ENCODE peak calls at places on chromosomes 4 and X, in six cellular contexts. One of them, this sample, is unnamed.

GRCh38 chr4:114272226-114272625 is 292.8 kb upstream of the ARSJ start:
- DNase-seq in H1: no peak
- DNase-seq in SK-N-SH: no peak
- DNase-seq in HCT116: peak
- DNase-seq in K562: no peak
- DNase-seq in HepG2: no peak
- DNase-seq in this sample: no peak

GRCh38 chr4:154616731-154617130 is 4.3 kb upstream of the FGG start:
- DNase-seq in H1: no peak
- DNase-seq in SK-N-SH: no peak
- DNase-seq in HCT116: no peak
- DNase-seq in K562: no peak
- DNase-seq in HepG2: no peak
- DNase-seq in this sample: no peak

GRCh38 chr4:124018383-124019317 is 622.1 kb downstream of the SPRY1 start:
- DNase-seq in H1: no peak
- DNase-seq in SK-N-SH: peak
- DNase-seq in HCT116: no peak
- DNase-seq in K562: no peak
- DNase-seq in HepG2: peak
- DNase-seq in this sample: no peak

GRCh38 chrX:136185409-136186022 is 38.2 kb downstream of the FHL1 start:
- DNase-seq in H1: no peak
- DNase-seq in SK-N-SH: no peak
- DNase-seq in HCT116: peak
- DNase-seq in K562: no peak
- DNase-seq in HepG2: no peak
- DNase-seq in this sample: no peak

GRCh38 chr4:86307432-86307831 is 52.4 kb downstream of the MAPK10 start:
- DNase-seq in H1: no peak
- DNase-seq in SK-N-SH: no peak
- DNase-seq in HCT116: no peak
- DNase-seq in K562: no peak
- DNase-seq in HepG2: no peak
- DNase-seq in this sample: no peak

GRCh38 chr4:171288816-171289432 is 524.3 kb upstream of the GALNTL6 start:
- DNase-seq in H1: no peak
- DNase-seq in SK-N-SH: no peak
- DNase-seq in HCT116: no peak
- DNase-seq in K562: no peak
- DNase-seq in HepG2: no peak
- DNase-seq in this sample: no peak

GRCh38 chr4:177879851-177880250 is 437.6 kb upstream of the AGA start:
- DNase-seq in H1: peak
- DNase-seq in SK-N-SH: no peak
- DNase-seq in HCT116: peak
- DNase-seq in K562: no peak
- DNase-seq in HepG2: no peak
- DNase-seq in this sample: peak

GRCh38 chrX:149572743-149573142 is 14.5 kb downstream of the MAGEA9B start:
- DNase-seq in H1: no peak
- DNase-seq in SK-N-SH: no peak
- DNase-seq in HCT116: no peak
- DNase-seq in K562: peak
- DNase-seq in HepG2: no peak
- DNase-seq in this sample: no peak

GRCh38 chr4:121091941-121092340 is 19.6 kb upstream of the NDNF start:
- DNase-seq in H1: no peak
- DNase-seq in SK-N-SH: no peak
- DNase-seq in HCT116: no peak
- DNase-seq in K562: no peak
- DNase-seq in HepG2: no peak
- DNase-seq in this sample: no peak

GRCh38 chr4:144645102-144645469 is 870 bp upstream of the HHIP start:
- DNase-seq in H1: no peak
- DNase-seq in SK-N-SH: peak
- DNase-seq in HCT116: no peak
- DNase-seq in K562: no peak
- DNase-seq in HepG2: no peak
- DNase-seq in this sample: no peak

GRCh38 chr4:144646523-144647094 is 653 bp downstream of the HHIP start:
- DNase-seq in H1: peak
- DNase-seq in SK-N-SH: peak
- DNase-seq in HCT116: no peak
- DNase-seq in K562: no peak
- DNase-seq in HepG2: no peak
- DNase-seq in this sample: no peak

GRCh38 chr4:144647095-144647959 is 1.4 kb downstream of the HHIP start:
- DNase-seq in H1: peak
- DNase-seq in SK-N-SH: peak
- DNase-seq in HCT116: no peak
- DNase-seq in K562: peak
- DNase-seq in HepG2: no peak
- DNase-seq in this sample: no peak

GRCh38 chr4:144644368-144645101 is 1.4 kb upstream of the HHIP start:
- DNase-seq in H1: no peak
- DNase-seq in SK-N-SH: no peak
- DNase-seq in HCT116: no peak
- DNase-seq in K562: no peak
- DNase-seq in HepG2: no peak
- DNase-seq in this sample: no peak

GRCh38 chr4:144645621-144646522 is at the start of gene HHIP:
- DNase-seq in H1: peak
- DNase-seq in SK-N-SH: peak
- DNase-seq in HCT116: no peak
- DNase-seq in K562: peak
- DNase-seq in HepG2: peak
- DNase-seq in this sample: no peak
- TF ChIP-seq JUND in H1: no peak
- TF ChIP-seq JUND in SK-N-SH: no peak
- TF ChIP-seq JUND in HCT116: no peak
- TF ChIP-seq JUND in K562: no peak
- TF ChIP-seq JUND in HepG2: no peak
- TF ChIP-seq JUND in this sample: no peak

DNA sequence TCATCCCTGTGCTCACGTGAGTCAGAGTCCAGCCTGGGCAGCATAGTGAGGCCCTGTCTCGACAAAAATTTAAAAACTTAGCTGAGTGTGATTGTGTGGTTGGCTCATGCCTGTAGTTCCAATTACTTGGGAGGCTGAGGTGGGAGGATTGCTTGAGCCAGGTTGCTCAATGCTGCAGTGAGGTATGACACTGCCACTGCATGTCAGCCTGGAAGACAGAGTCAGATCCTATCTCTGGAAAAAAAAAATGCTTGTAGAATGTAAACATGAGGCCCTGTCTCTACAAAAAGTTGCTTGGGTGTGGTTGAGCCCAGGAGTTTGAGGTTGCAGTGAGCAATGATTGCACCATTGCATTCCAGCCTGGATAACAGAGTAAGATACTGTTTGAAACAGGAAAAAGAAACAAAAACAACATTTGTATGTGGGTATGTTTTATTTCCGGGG is 11.3 kb upstream of the YTHDC1 start:
- DNase-seq in H1: no peak
- DNase-seq in SK-N-SH: no peak
- DNase-seq in HCT116: no peak
- DNase-seq in K562: no peak
- DNase-seq in HepG2: peak
- DNase-seq in this sample: no peak
- TF ChIP-seq JUND in H1: no peak
- TF ChIP-seq JUND in SK-N-SH: no peak
- TF ChIP-seq JUND in HCT116: no peak
- TF ChIP-seq JUND in K562: peak
- TF ChIP-seq JUND in HepG2: no peak
- TF ChIP-seq JUND in this sample: no peak

GRCh38 chr4:76969941-76970529 is 20.5 kb downstream of the SEPTIN11 start:
- DNase-seq in H1: no peak
- DNase-seq in SK-N-SH: no peak
- DNase-seq in HCT116: no peak
- DNase-seq in K562: no peak
- DNase-seq in HepG2: no peak
- DNase-seq in this sample: no peak
- TF ChIP-seq JUND in H1: no peak
- TF ChIP-seq JUND in SK-N-SH: no peak
- TF ChIP-seq JUND in HCT116: no peak
- TF ChIP-seq JUND in K562: no peak
- TF ChIP-seq JUND in HepG2: no peak
- TF ChIP-seq JUND in this sample: no peak

GRCh38 chrX:85922821-85923220 is 124.5 kb downstream of the CHM start:
- DNase-seq in H1: no peak
- DNase-seq in SK-N-SH: no peak
- DNase-seq in HCT116: no peak
- DNase-seq in K562: no peak
- DNase-seq in HepG2: no peak
- DNase-seq in this sample: no peak

GRCh38 chrX:85930099-85930498 is 117.3 kb downstream of the CHM start:
- DNase-seq in H1: no peak
- DNase-seq in SK-N-SH: no peak
- DNase-seq in HCT116: no peak
- DNase-seq in K562: no peak
- DNase-seq in HepG2: no peak
- DNase-seq in this sample: peak

GRCh38 chrX:85927740-85928139 is 119.6 kb downstream of the CHM start:
- DNase-seq in H1: no peak
- DNase-seq in SK-N-SH: no peak
- DNase-seq in HCT116: no peak
- DNase-seq in K562: no peak
- DNase-seq in HepG2: no peak
- DNase-seq in this sample: no peak

DNA sequence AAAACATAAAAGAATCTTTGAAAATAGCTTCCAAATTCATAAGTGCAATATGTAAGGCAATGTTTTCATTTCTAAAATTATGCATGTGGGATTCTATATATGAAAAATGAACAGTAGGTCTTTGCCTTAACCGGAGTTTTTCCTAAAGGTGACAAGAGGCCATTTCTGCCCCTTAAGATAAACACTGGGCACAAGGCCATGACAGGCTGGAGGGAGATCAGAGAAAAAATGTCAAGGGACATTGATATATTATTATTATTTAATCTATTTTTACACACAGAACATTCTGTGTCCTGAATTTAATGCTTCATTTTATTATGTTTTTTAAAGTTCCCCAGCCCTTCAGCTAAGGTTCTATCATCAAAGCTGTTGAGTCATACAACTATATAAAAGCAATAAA is 118.8 kb downstream of the CHM start:
- DNase-seq in H1: no peak
- DNase-seq in SK-N-SH: no peak
- DNase-seq in HCT116: no peak
- DNase-seq in K562: no peak
- DNase-seq in HepG2: no peak
- DNase-seq in this sample: no peak
- TF ChIP-seq JUND in H1: no peak
- TF ChIP-seq JUND in SK-N-SH: no peak
- TF ChIP-seq JUND in HCT116: no peak
- TF ChIP-seq JUND in K562: no peak
- TF ChIP-seq JUND in HepG2: no peak
- TF ChIP-seq JUND in this sample: no peak

GRCh38 chr4:76459291-76459723 is 24.3 kb downstream of the SHROOM3 start:
- DNase-seq in H1: no peak
- DNase-seq in SK-N-SH: no peak
- DNase-seq in HCT116: peak
- DNase-seq in K562: no peak
- DNase-seq in HepG2: no peak
- DNase-seq in this sample: no peak
- TF ChIP-seq JUND in H1: peak
- TF ChIP-seq JUND in SK-N-SH: no peak
- TF ChIP-seq JUND in HCT116: peak
- TF ChIP-seq JUND in K562: peak
- TF ChIP-seq JUND in HepG2: no peak
- TF ChIP-seq JUND in this sample: no peak

GRCh38 chr4:115852767-115853091 is 739.3 kb upstream of the NDST4 start:
- DNase-seq in H1: no peak
- DNase-seq in SK-N-SH: no peak
- DNase-seq in HCT116: no peak
- DNase-seq in K562: no peak
- DNase-seq in HepG2: no peak
- DNase-seq in this sample: no peak

GRCh38 chr4:115850799-115851509 is 737.5 kb upstream of the NDST4 start:
- DNase-seq in H1: no peak
- DNase-seq in SK-N-SH: no peak
- DNase-seq in HCT116: no peak
- DNase-seq in K562: no peak
- DNase-seq in HepG2: no peak
- DNase-seq in this sample: no peak

GRCh38 chr4:115851918-115852766 is 738.7 kb upstream of the NDST4 start:
- DNase-seq in H1: peak
- DNase-seq in SK-N-SH: peak
- DNase-seq in HCT116: peak
- DNase-seq in K562: peak
- DNase-seq in HepG2: peak
- DNase-seq in this sample: no peak
- TF ChIP-seq JUND in H1: no peak
- TF ChIP-seq JUND in SK-N-SH: no peak
- TF ChIP-seq JUND in HCT116: no peak
- TF ChIP-seq JUND in K562: no peak
- TF ChIP-seq JUND in HepG2: no peak
- TF ChIP-seq JUND in this sample: no peak

DNA sequence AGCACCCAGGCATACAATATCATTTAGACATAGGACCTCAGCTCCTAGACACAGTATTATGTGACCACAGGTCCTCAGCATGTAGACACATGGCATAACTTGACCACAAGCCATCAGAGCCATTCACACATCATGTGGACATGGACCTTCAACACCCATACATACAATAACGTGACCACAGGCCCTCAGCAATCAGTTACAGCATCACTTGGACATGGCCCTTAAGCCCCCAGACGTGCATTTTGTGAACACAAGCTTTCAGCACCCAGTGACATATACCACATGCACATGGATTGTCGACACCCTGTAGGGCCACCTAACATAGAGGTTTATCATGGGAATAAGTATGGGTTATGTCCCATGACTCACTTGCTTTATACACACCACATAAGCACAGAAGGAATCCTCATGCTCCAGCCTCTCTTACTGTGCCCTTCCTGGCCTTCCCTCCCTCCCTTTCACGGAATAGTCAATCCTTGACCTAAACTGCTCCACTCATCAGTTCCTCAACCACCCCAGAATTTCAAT is 1.9 kb downstream of the TSPYL2 start:
- DNase-seq in H1: no peak
- DNase-seq in SK-N-SH: no peak
- DNase-seq in HCT116: no peak
- DNase-seq in K562: no peak
- DNase-seq in HepG2: no peak
- DNase-seq in this sample: no peak
- TF ChIP-seq JUND in H1: no peak
- TF ChIP-seq JUND in SK-N-SH: no peak
- TF ChIP-seq JUND in HCT116: no peak
- TF ChIP-seq JUND in K562: no peak
- TF ChIP-seq JUND in HepG2: no peak
- TF ChIP-seq JUND in this sample: no peak